ENCODE peak calls at places on chromosomes 16 and 17, in five cellular contexts. One of them, this sample, is unnamed.

GRCh38 chr16:71894229-71894920 is 956 bp upstream of the IST1 start:
- DNase-seq in GM23338: peak; percentile 85
- DNase-seq in PC-3: peak; percentile 59
- DNase-seq in PC-9: peak; percentile 76
- DNase-seq in MM.1S: peak; percentile 77
- DNase-seq in this sample: peak; percentile 79

GRCh38 chr16:6016530-6017184 is 919.1 kb upstream of the EEF2KMT start:
- DNase-seq in MM.1S: peak; percentile 72
- DNase-seq in PC-9: no peak
- DNase-seq in GM23338: peak; percentile 82
- DNase-seq in PC-3: peak; percentile 17
- DNase-seq in this sample: peak; percentile 90

GRCh38 chr16:75921281-75921680 is 195.0 kb upstream of the CPHXL start:
- DNase-seq in PC-3: no peak
- DNase-seq in GM23338: peak; percentile 38
- DNase-seq in MM.1S: no peak
- DNase-seq in PC-9: no peak
- DNase-seq in this sample: no peak

GRCh38 chr17:68860941-68861340 is 94.3 kb downstream of the ABCA8 start:
- DNase-seq in PC-3: no peak
- DNase-seq in GM23338: no peak
- DNase-seq in PC-9: no peak
- DNase-seq in MM.1S: no peak
- DNase-seq in this sample: no peak

GRCh38 chr17:29216856-29217255 is 29.8 kb upstream of the CRYBA1 start:
- DNase-seq in GM23338: no peak
- DNase-seq in PC-3: no peak
- DNase-seq in MM.1S: no peak
- DNase-seq in PC-9: no peak
- DNase-seq in this sample: no peak

GRCh38 chr17:27475981-27476895 is 20.0 kb downstream of the KSR1 start:
- DNase-seq in PC-9: no peak
- DNase-seq in GM23338: no peak
- DNase-seq in PC-3: no peak
- DNase-seq in MM.1S: no peak
- DNase-seq in this sample: no peak

GRCh38 chr17:78723001-78723796 is 58.9 kb downstream of the CYTH1 start:
- DNase-seq in PC-3: no peak
- DNase-seq in MM.1S: peak; percentile 35
- DNase-seq in PC-9: no peak
- DNase-seq in GM23338: peak; percentile 83
- DNase-seq in this sample: peak; percentile 86

GRCh38 chr17:21453144-21453982 is 77.2 kb downstream of the KCNJ12 start:
- DNase-seq in GM23338: no peak
- DNase-seq in PC-3: no peak
- DNase-seq in PC-9: no peak
- DNase-seq in MM.1S: no peak
- DNase-seq in this sample: no peak

GRCh38 chr16:38941-39892 is 14.2 kb downstream of the POLR3K start:
- DNase-seq in PC-3: peak; percentile 34
- DNase-seq in PC-9: peak; percentile 85
- DNase-seq in GM23338: no peak
- DNase-seq in MM.1S: peak; percentile 96
- DNase-seq in this sample: no peak

GRCh38 chr17:34434065-34434464 is 71.0 kb upstream of the CCL1 start:
- DNase-seq in PC-3: no peak
- DNase-seq in MM.1S: peak; percentile 77
- DNase-seq in GM23338: no peak
- DNase-seq in PC-9: no peak
- DNase-seq in this sample: no peak

GRCh38 chr16:68668266-68668665 is 23.2 kb downstream of the CDH3 start:
- DNase-seq in PC-9: peak; percentile 76
- DNase-seq in PC-3: peak; percentile 92
- DNase-seq in GM23338: no peak
- DNase-seq in MM.1S: peak; percentile 62
- DNase-seq in this sample: no peak

GRCh38 chr17:77948690-77949114 is 9.8 kb upstream of the TNRC6C start:
- DNase-seq in PC-9: no peak
- DNase-seq in PC-3: peak; percentile 48
- DNase-seq in MM.1S: no peak
- DNase-seq in GM23338: peak; percentile 74
- DNase-seq in this sample: peak; percentile 66

GRCh38 chr16:83143788-83144187 is 517.0 kb downstream of the CDH13 start:
- DNase-seq in PC-9: no peak
- DNase-seq in MM.1S: no peak
- DNase-seq in PC-3: no peak
- DNase-seq in GM23338: no peak
- DNase-seq in this sample: peak; percentile 9

GRCh38 chr16:1584926-1585487 is 26.9 kb downstream of the IFT140 start:
- DNase-seq in MM.1S: no peak
- DNase-seq in PC-3: no peak
- DNase-seq in GM23338: no peak
- DNase-seq in PC-9: no peak
- DNase-seq in this sample: peak; percentile 20

GRCh38 chr17:75319818-75320691 is 30.8 kb upstream of the SLC25A19 start:
- DNase-seq in GM23338: no peak
- DNase-seq in MM.1S: no peak
- DNase-seq in PC-3: no peak
- DNase-seq in PC-9: no peak
- DNase-seq in this sample: no peak

GRCh38 chr17:36544049-36544319 is 735 bp upstream of the GGNBP2 start:
- DNase-seq in GM23338: peak; percentile 52
- DNase-seq in PC-3: peak; percentile 39
- DNase-seq in MM.1S: peak; percentile 69
- DNase-seq in PC-9: peak; percentile 61
- DNase-seq in this sample: peak; percentile 50
- TF ChIP-seq CTCF in GM23338: no peak
- TF ChIP-seq CTCF in PC-3: no peak
- TF ChIP-seq CTCF in MM.1S: peak; percentile 29
- TF ChIP-seq CTCF in PC-9: no peak
- TF ChIP-seq CTCF in this sample: no peak

GRCh38 chr16:67208525-67208896 is 9.6 kb downstream of the ELMO3 start:
- DNase-seq in GM23338: no peak
- DNase-seq in PC-3: no peak
- DNase-seq in MM.1S: no peak
- DNase-seq in PC-9: no peak
- DNase-seq in this sample: no peak
- H3F3A ChIP-seq in GM23338: no peaks in the 10 kb centered on the region
- H3F3A ChIP-seq in PC-3: peaks cover 3% of the 10 kb centered on the region
- H3F3A ChIP-seq in MM.1S: no peaks in the 10 kb centered on the region
- H3F3A ChIP-seq in PC-9: peaks cover 68% of the 10 kb centered on the region
- H3F3A ChIP-seq in this sample: peaks cover 12% of the 10 kb centered on the region

DNA sequence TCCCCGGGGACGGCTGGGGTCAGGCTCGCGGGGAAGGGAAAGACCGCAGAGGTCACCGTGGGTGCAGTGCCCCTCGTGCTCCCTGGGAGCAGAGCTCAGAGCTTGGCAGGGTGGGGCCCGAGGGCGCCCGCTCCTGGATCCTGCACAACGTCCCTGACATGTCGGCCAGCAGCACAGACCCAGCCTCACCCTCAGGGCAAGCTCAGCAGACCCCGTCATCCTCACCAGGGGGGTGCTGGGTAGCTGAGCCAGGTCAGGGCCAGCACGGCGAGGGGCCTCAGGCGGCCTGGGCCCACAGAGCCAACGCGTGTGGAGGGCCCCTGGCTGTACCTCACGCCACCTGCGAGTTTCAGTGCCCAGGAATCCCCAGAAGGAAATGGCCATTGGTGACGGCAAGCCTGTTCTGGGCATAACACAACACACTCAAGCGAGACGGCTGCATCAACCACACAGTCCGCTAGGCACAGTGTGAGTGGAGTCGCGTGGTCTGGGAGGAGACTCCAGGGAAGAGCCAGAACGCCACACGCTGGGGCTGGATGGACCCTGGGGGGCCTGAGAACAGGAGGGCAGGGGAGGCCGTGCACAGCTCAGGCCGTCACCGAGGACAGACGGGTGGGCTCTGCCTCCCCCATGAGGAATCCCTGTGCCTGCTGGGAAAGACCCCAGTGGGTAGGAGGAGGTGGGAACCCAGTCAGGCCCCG is 60.3 kb downstream of the ZNF778 start:
- DNase-seq in GM23338: no peak
- DNase-seq in MM.1S: no peak
- DNase-seq in PC-3: no peak
- DNase-seq in PC-9: no peak
- DNase-seq in this sample: no peak
- H3K4me3 ChIP-seq in GM23338: no peak overlapping the region
- H3K4me3 ChIP-seq in MM.1S: no peak overlapping the region
- H3K4me3 ChIP-seq in PC-3: no peak overlapping the region
- H3K4me3 ChIP-seq in PC-9: no peak overlapping the region
- H3K4me3 ChIP-seq in this sample: no peak overlapping the region

GRCh38 chr16:3498988-3499387 is 1.8 kb upstream of the CLUAP1 start:
- DNase-seq in MM.1S: no peak
- DNase-seq in PC-3: no peak
- DNase-seq in PC-9: no peak
- DNase-seq in GM23338: no peak
- DNase-seq in this sample: no peak
- TF ChIP-seq CTCF in MM.1S: no peak
- TF ChIP-seq CTCF in PC-3: no peak
- TF ChIP-seq CTCF in PC-9: no peak
- TF ChIP-seq CTCF in GM23338: no peak
- TF ChIP-seq CTCF in this sample: no peak

DNA sequence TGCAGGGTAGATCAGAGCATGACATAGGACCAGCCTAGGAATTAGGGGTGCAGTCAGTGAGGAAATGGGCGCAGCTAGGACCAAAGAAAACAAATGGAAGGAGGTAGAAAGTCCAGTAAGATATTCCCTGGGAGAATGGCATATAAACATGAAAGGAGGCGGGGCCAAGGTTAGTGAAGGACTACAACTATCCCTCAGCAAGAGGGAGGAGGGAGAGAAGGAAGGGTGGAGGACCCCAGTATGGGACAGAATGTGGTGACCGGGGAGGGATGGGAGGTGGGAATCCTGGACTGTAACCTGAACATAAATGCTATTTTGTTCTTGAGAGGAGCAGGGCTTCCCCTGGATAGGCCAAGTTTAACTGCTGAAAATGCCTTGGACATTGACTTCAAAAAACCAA is 22.8 kb downstream of the ITGB3 start:
- DNase-seq in PC-3: no peak
- DNase-seq in GM23338: no peak
- DNase-seq in PC-9: no peak
- DNase-seq in MM.1S: no peak
- DNase-seq in this sample: no peak
- H3F3A ChIP-seq in PC-3: no peaks in the 10 kb centered on the region
- H3F3A ChIP-seq in GM23338: no peaks in the 10 kb centered on the region
- H3F3A ChIP-seq in PC-9: peaks cover 39% of the 10 kb centered on the region
- H3F3A ChIP-seq in MM.1S: peaks cover 13% of the 10 kb centered on the region
- H3F3A ChIP-seq in this sample: peaks cover 7% of the 10 kb centered on the region

DNA sequence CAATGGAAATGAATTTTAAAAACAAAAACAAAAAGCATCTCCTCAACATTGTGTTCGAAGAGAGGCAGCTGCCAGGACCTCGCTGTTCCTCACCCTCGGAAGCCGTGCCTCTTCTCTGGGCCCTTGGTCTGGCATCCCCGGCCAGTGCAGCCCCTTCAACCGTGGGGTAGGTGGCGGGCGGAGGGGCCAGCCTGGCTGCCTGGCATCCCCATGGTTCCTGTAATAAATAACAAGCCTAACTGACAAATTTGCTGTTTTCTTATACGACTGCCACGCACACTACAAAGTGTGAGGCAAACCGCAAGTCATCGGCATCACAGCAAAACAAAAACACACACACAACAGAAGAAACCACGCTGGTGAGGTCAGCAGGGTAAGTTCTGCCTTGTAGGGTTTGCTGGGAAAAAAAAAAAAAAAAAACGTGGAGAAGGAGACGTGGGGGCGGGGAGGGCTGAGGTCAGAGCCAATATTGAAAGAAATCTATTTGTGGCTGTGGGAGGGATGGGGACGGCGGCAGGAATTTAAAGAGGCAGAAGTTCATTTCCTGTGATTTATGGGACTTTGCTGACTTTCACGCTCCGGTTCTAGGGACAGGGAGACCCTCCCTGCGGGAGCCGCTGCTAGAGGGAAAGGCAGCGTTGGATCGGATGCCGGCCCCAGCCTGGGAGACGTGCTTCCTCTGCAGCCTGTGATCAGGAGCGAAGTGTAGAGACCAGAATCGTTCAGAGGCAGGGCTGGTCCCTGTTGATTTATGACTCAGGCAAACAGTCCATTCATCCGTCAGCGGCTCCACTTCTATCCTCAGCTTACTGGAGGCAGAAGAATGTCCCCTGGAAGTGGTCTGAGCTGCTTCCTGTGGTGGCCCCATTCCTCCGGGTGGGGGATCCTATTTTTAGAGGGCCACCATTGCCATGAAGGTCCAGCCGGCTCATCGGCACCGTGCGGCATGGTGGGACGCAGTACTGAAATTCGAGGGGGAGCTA is 162.8 kb downstream of the FOXL1 start:
- DNase-seq in PC-3: peak; percentile 63
- DNase-seq in PC-9: no peak
- DNase-seq in GM23338: peak; percentile 47
- DNase-seq in MM.1S: no peak
- DNase-seq in this sample: peak; percentile 41
- H3K4me3 ChIP-seq in PC-3: peak overlapping the region; percentile 66
- H3K4me3 ChIP-seq in PC-9: no peak overlapping the region
- H3K4me3 ChIP-seq in GM23338: no peak overlapping the region
- H3K4me3 ChIP-seq in MM.1S: no peak overlapping the region
- H3K4me3 ChIP-seq in this sample: no peak overlapping the region

GRCh38 chr17:51636291-51636690 is 375.9 kb downstream of the UTP18 start:
- DNase-seq in PC-3: peak; percentile 25
- DNase-seq in GM23338: peak; percentile 64
- DNase-seq in PC-9: no peak
- DNase-seq in MM.1S: no peak
- DNase-seq in this sample: peak; percentile 11
- TF ChIP-seq CTCF in PC-3: no peak
- TF ChIP-seq CTCF in GM23338: peak; percentile 54
- TF ChIP-seq CTCF in PC-9: no peak
- TF ChIP-seq CTCF in MM.1S: no peak
- TF ChIP-seq CTCF in this sample: peak; percentile 30

This sample was measured in neural progenitor cell.